ENCODE peak calls at places on chromosomes 12 and 14, in four cellular contexts. One of them, this sample, is unnamed.

GRCh38 chr14:24481622-24482324 is 26.3 kb downstream of the CMA1 start:
- DNase-seq in A549: peak
- DNase-seq in heart left ventricle: no peak
- DNase-seq in testis: peak
- DNase-seq in this sample: no peak

GRCh38 chr12:7130791-7131501 is 775 bp downstream of the CLSTN3 start:
- DNase-seq in A549: no peak
- DNase-seq in heart left ventricle: peak
- DNase-seq in testis: peak
- DNase-seq in this sample: peak

GRCh38 chr12:107329569-107330324 is 236.4 kb upstream of the CRY1 start:
- DNase-seq in A549: no peak
- DNase-seq in heart left ventricle: no peak
- DNase-seq in testis: no peak
- DNase-seq in this sample: no peak

GRCh38 chr14:101030586-101030985 is 127.1 kb upstream of the RTL1 start:
- DNase-seq in A549: no peak
- DNase-seq in heart left ventricle: peak
- DNase-seq in testis: no peak
- DNase-seq in this sample: peak

GRCh38 chr14:103733651-103734050 is 18.0 kb downstream of the ZFYVE21 start:
- DNase-seq in A549: no peak
- DNase-seq in heart left ventricle: no peak
- DNase-seq in testis: no peak
- DNase-seq in this sample: no peak

GRCh38 chr14:73755434-73756014 is 41.3 kb upstream of the PNMA1 start:
- DNase-seq in A549: no peak
- DNase-seq in heart left ventricle: peak
- DNase-seq in testis: peak
- DNase-seq in this sample: no peak

GRCh38 chr14:102508774-102509743 is 517 bp downstream of the ANKRD9 start:
- DNase-seq in A549: peak
- DNase-seq in heart left ventricle: peak
- DNase-seq in testis: peak
- DNase-seq in this sample: peak

GRCh38 chr12:1668833-1669543 is 21.9 kb upstream of the ADIPOR2 start:
- DNase-seq in A549: no peak
- DNase-seq in heart left ventricle: peak
- DNase-seq in testis: no peak
- DNase-seq in this sample: peak

GRCh38 chr12:95365912-95366311 is 108.0 kb upstream of the METAP2 start:
- DNase-seq in A549: no peak
- DNase-seq in heart left ventricle: no peak
- DNase-seq in testis: no peak
- DNase-seq in this sample: no peak

GRCh38 chr12:91009319-91009950 is 4.7 kb upstream of the EPYC start:
- DNase-seq in A549: no peak
- DNase-seq in heart left ventricle: no peak
- DNase-seq in testis: no peak
- DNase-seq in this sample: no peak

GRCh38 chr14:89540830-89541470 is 123.9 kb upstream of the FOXN3 start:
- DNase-seq in A549: peak
- DNase-seq in heart left ventricle: no peak
- DNase-seq in testis: no peak
- DNase-seq in this sample: no peak

GRCh38 chr12:28340261-28340660 is 150.0 kb downstream of the CCDC91 start:
- DNase-seq in A549: no peak
- DNase-seq in heart left ventricle: no peak
- DNase-seq in testis: no peak
- DNase-seq in this sample: no peak

GRCh38 chr12:2624543-2625266 is 170.1 kb upstream of the FKBP4 start:
- DNase-seq in A549: peak
- DNase-seq in heart left ventricle: no peak
- DNase-seq in testis: no peak
- DNase-seq in this sample: no peak

GRCh38 chr12:122837306-122838265 is 2.3 kb downstream of the HIP1R start:
- DNase-seq in A549: no peak
- DNase-seq in heart left ventricle: no peak
- DNase-seq in testis: no peak
- DNase-seq in this sample: no peak

GRCh38 chr14:20167091-20167490 is 23.6 kb upstream of the OR11G2 start:
- DNase-seq in A549: no peak
- DNase-seq in heart left ventricle: no peak
- DNase-seq in testis: no peak
- DNase-seq in this sample: no peak

GRCh38 chr12:113086249-113087164 is 30.0 kb downstream of the DTX1 start:
- DNase-seq in A549: no peak
- DNase-seq in heart left ventricle: no peak
- DNase-seq in testis: peak
- DNase-seq in this sample: no peak

GRCh38 chr12:126914170-126914796 is 1352.7 kb upstream of the TMEM132C start:
- DNase-seq in A549: no peak
- DNase-seq in heart left ventricle: no peak
- DNase-seq in testis: no peak
- DNase-seq in this sample: no peak

GRCh38 chr12:32889073-32889760 is 7.4 kb downstream of the PKP2 start:
- DNase-seq in A549: no peak
- DNase-seq in heart left ventricle: no peak
- DNase-seq in testis: no peak
- DNase-seq in this sample: no peak

DNA sequence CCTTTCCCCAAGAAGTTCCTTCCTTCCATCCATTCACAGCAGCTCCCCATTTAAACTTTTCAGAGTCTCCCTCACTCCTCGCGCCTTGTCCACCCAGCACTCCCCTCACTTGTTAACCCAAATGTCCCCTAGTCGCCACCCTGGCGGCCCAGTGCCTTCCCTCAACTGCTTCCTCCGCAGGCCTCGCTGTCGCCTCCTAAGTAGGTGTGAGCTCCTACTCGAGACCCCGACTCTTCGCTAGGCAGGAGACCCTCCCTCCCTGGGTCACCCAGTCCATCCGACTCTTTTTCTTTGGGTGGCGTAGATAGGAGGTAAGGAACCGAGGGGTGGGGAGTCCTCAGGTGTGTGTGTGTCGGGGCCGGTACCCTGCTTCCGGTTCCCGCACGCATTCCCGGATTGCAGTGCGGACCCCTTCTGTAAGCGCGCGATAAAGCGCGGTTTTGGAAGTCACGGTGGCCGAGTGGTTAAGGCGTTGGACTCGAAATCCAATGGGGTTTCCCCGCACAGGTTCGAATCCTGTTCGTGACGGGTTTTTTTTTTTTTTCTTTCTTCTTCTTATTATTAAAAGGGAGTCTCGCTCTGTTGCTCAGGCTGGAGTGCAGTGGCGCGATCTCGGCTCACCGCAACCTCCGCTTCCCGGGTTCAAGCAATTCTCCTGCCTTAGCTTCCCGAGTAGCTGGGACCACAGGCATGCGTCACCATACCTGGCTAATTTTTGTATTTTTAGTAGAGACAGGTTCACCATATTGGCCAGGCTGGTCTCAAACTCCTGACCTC is 823 bp upstream of the SMARCC2 start:
- DNase-seq in A549: peak
- DNase-seq in heart left ventricle: peak
- DNase-seq in testis: peak
- DNase-seq in this sample: peak
- TF ChIP-seq POLR2A in A549: peak
- TF ChIP-seq POLR2A in heart left ventricle: no peak
- TF ChIP-seq POLR2A in testis: no peak
- TF ChIP-seq POLR2A in this sample: no peak

DNA sequence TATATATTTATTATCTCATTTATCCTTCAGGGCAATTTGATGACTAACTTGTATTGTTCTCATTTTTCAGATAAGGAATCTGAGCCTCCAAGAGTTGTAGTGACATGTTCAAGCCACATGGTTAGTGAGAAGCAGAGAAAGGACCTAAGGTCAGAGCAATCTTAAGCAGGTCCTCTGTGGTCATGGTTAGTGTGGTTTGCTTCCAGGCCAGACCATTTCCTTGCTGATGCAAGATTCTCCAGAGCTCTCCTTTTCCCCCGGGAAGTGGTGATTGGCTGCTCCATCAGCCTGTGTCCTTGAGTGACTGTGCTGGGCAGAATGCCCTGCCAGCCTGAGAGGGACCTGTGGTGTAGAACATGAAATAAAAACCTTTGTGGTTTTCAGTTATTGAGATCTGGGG is 141.3 kb downstream of the KTN1 start:
- DNase-seq in A549: peak
- DNase-seq in heart left ventricle: no peak
- DNase-seq in testis: peak
- DNase-seq in this sample: no peak
- TF ChIP-seq CTCF in A549: no peak
- TF ChIP-seq CTCF in heart left ventricle: no peak
- TF ChIP-seq CTCF in testis: no peak
- TF ChIP-seq CTCF in this sample: no peak

GRCh38 chr12:104643093-104643646 is 186.4 kb downstream of the CHST11 start:
- DNase-seq in A549: no peak
- DNase-seq in heart left ventricle: no peak
- DNase-seq in testis: no peak
- DNase-seq in this sample: no peak

GRCh38 chr12:104643921-104644669 is 187.3 kb downstream of the CHST11 start:
- DNase-seq in A549: no peak
- DNase-seq in heart left ventricle: peak
- DNase-seq in testis: no peak
- DNase-seq in this sample: peak

GRCh38 chr12:104638218-104638617 is 181.5 kb downstream of the CHST11 start:
- DNase-seq in A549: no peak
- DNase-seq in heart left ventricle: no peak
- DNase-seq in testis: no peak
- DNase-seq in this sample: no peak

GRCh38 chr12:104638760-104639319 is 182.1 kb downstream of the CHST11 start:
- DNase-seq in A549: no peak
- DNase-seq in heart left ventricle: no peak
- DNase-seq in testis: no peak
- DNase-seq in this sample: no peak

GRCh38 chr12:104641862-104642261 is 185.1 kb downstream of the CHST11 start:
- DNase-seq in A549: no peak
- DNase-seq in heart left ventricle: no peak
- DNase-seq in testis: no peak
- DNase-seq in this sample: no peak
- TF ChIP-seq POLR2A in A549: no peak
- TF ChIP-seq POLR2A in heart left ventricle: no peak
- TF ChIP-seq POLR2A in testis: no peak
- TF ChIP-seq POLR2A in this sample: no peak

GRCh38 chr12:181921-182320 is 32.0 kb downstream of the SLC6A12 start:
- DNase-seq in A549: no peak
- DNase-seq in heart left ventricle: no peak
- DNase-seq in testis: no peak
- DNase-seq in this sample: no peak

GRCh38 chr12:178715-179109 is 35.2 kb downstream of the SLC6A12 start:
- DNase-seq in A549: no peak
- DNase-seq in heart left ventricle: no peak
- DNase-seq in testis: no peak
- DNase-seq in this sample: no peak

GRCh38 chr12:179131-179884 is 34.6 kb downstream of the SLC6A12 start:
- DNase-seq in A549: no peak
- DNase-seq in heart left ventricle: peak
- DNase-seq in testis: no peak
- DNase-seq in this sample: no peak

GRCh38 chr12:179885-180284 is 34.1 kb downstream of the SLC6A12 start:
- DNase-seq in A549: no peak
- DNase-seq in heart left ventricle: no peak
- DNase-seq in testis: no peak
- DNase-seq in this sample: no peak

GRCh38 chr12:180445-180844 is 33.5 kb downstream of the SLC6A12 start:
- DNase-seq in A549: no peak
- DNase-seq in heart left ventricle: peak
- DNase-seq in testis: no peak
- DNase-seq in this sample: no peak
- TF ChIP-seq CTCF in A549: no peak
- TF ChIP-seq CTCF in heart left ventricle: no peak
- TF ChIP-seq CTCF in testis: no peak
- TF ChIP-seq CTCF in this sample: no peak

DNA sequence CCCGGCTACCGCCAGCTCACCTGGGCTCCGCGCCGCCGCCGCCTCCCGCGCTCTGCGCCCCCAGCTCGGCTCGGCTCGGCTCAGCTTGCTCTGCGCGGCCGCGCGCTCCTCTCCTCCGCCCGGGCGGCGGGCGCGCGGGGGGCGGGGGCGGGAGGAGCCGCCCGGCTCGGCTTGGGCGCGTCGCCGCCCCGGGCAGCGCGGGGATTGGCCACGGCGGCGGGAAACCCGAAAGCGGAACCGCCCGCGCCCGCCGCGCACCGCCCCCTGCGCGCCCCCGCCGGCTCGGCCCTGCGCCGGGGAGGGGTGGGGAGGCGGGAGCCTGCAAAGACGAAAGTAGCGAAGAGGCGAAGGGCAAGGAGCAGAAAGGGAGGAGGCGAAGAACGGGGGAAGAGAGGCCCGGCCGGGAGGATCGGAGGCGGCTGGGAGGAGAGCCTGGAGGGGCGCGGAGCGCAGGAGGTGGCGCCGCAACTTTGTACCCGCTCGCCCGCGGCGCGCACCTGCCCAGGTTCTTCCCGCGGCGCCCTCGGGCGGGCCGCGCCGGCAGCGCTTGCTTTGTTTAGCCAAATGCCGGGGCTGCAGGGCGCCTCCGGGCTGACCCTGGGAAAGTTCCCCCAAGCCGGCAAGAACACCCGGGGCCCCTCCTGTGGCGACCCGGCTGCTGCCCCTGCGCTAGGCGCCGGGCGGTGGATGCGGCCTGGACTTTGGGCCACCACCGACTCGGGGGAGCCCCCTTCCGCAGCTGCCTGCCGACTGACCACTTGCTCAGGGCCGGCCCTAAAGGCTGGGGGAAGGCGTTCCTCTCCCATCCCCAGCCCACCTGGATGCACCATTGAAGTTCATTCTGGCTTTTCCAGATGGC is at the start of gene CAMKK2:
- DNase-seq in A549: peak
- DNase-seq in heart left ventricle: peak
- DNase-seq in testis: peak
- DNase-seq in this sample: peak
- TF ChIP-seq POLR2A in A549: peak
- TF ChIP-seq POLR2A in heart left ventricle: no peak
- TF ChIP-seq POLR2A in testis: no peak
- TF ChIP-seq POLR2A in this sample: peak

GRCh38 chr12:43733687-43734086 is 24.9 kb downstream of the PUS7L start:
- DNase-seq in A549: no peak
- DNase-seq in heart left ventricle: no peak
- DNase-seq in testis: no peak
- DNase-seq in this sample: no peak
- TF ChIP-seq CTCF in A549: no peak
- TF ChIP-seq CTCF in heart left ventricle: no peak
- TF ChIP-seq CTCF in testis: no peak
- TF ChIP-seq CTCF in this sample: no peak

DNA sequence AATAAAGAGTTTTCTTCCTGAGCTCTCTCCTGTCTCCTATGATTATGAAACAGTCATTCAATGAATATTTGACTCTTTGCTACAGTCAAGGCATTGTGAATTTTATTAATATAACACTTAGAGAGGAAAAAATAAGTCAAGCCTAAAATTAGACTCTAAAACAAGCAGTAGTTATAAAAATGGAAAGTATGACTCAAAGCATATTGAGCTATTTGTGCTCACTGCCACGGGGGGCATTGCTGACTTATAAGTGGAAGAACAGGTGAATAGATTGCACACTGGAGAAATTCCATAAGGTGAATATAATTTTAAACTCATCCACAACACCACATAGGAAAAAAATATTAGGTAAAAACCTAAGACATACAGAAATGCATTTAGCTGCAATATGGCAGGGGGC is 87.7 kb upstream of the CCDC196 start:
- DNase-seq in A549: no peak
- DNase-seq in heart left ventricle: no peak
- DNase-seq in testis: no peak
- DNase-seq in this sample: no peak
- TF ChIP-seq POLR2A in A549: no peak
- TF ChIP-seq POLR2A in heart left ventricle: no peak
- TF ChIP-seq POLR2A in testis: no peak
- TF ChIP-seq POLR2A in this sample: no peak